ENCODE peak calls at places on chromosome 6, in five cellular contexts. P is GM23248, I is HCT116, A is PC-3, X is neural progenitor cell. E is an unnamed sample.

GRCh38 chr6:163296835-163297519 is 117.5 kb upstream of the QKI start:
- DNase-seq in A (no peak), I (no peak), X (no peak), P (no peak), E (no peak)

GRCh38 chr6:123636771-123637170 is at the start of gene TRDN:
- DNase-seq in X (peak; percentile 29), I (no peak), A (no peak), P (no peak), E (no peak)

GRCh38 chr6:137875606-137876005 is 8.5 kb downstream of the TNFAIP3 start:
- DNase-seq in A (no peak), P (no peak), X (no peak), I (no peak), E (no peak)

GRCh38 chr6:154791561-154792317 is 58.5 kb downstream of the SCAF8 start:
- DNase-seq in X (no peak), A (peak; percentile 45), P (peak; percentile 61), I (no peak), E (no peak)

GRCh38 chr6:187252-187840 is 104.9 kb upstream of the DUSP22 start:
- DNase-seq in X (peak; percentile 13), I (no peak), A (no peak), P (no peak), E (no peak)

GRCh38 chr6:35725081-35725708 is 11.6 kb upstream of the ARMC12 start:
- DNase-seq in A (no peak), I (no peak), X (no peak), P (no peak), E (no peak)

GRCh38 chr6:30782425-30783014 is 38.2 kb upstream of the IER3 start:
- DNase-seq in P (peak; percentile 88), I (peak; percentile 75), A (peak; percentile 95), X (no peak), E (no peak)

GRCh38 chr6:34090495-34090894 is 55.4 kb downstream of the GRM4 start:
- DNase-seq in P (no peak), I (no peak), A (no peak), X (no peak), E (no peak)

GRCh38 chr6:100482698-100483097 is 18.0 kb upstream of the SIM1 start:
- DNase-seq in A (peak; percentile 26), I (no peak), P (no peak), X (no peak), E (no peak)

GRCh38 chr6:116472710-116473109 is 11.5 kb downstream of the CALHM6 start:
- DNase-seq in A (no peak), X (no peak), P (no peak), I (no peak), E (no peak)

GRCh38 chr6:21005816-21006553 is 471.7 kb downstream of the CDKAL1 start:
- DNase-seq in X (no peak), I (peak; percentile 85), A (peak; percentile 98), P (peak; percentile 93), E (no peak)

GRCh38 chr6:31711233-31711632 is 3.9 kb upstream of the LY6G6D start:
- DNase-seq in A (no peak), X (no peak), P (no peak), I (no peak), E (no peak)

GRCh38 chr6:116561377-116562018 is 7.9 kb downstream of the CALHM4 start:
- DNase-seq in X (peak; percentile 71), P (peak; percentile 77), A (peak; percentile 77), I (peak; percentile 55), E (peak; percentile 55)

GRCh38 chr6:49462071-49462470 is 982 bp downstream of the MMUT start:
- DNase-seq in X (no peak), I (no peak), A (peak; percentile 14), P (peak; percentile 61), E (no peak)

GRCh38 chr6:16206595-16207037 is 31.8 kb upstream of the GMPR start:
- DNase-seq in P (peak; percentile 86), X (peak; percentile 67), I (peak; percentile 37), A (peak; percentile 87), E (peak; percentile 54)

GRCh38 chr6:166257911-166258318 is 50.3 kb downstream of the PRR18 start:
- DNase-seq in I (no peak), A (peak; percentile 46), X (no peak), P (no peak), E (no peak)

GRCh38 chr6:1162367-1163275 is 149.3 kb upstream of the FOXQ1 start:
- DNase-seq in A (no peak), X (no peak), P (no peak), I (no peak), E (peak; percentile 45)

GRCh38 chr6:135498178-135498841 is 770 bp upstream of the AHI1 start:
- DNase-seq in P (peak; percentile 97), I (peak; percentile 69), A (peak; percentile 69), X (peak; percentile 35), E (peak; percentile 40)

GRCh38 chr6:108942556-108943492 is 94.6 kb downstream of the ARMC2 start:
- DNase-seq in X (no peak), I (no peak), P (no peak), A (no peak), E (peak; percentile 56)

GRCh38 chr6:23145801-23146200 is 576.4 kb downstream of the HDGFL1 start:
- DNase-seq in I (no peak), P (peak; percentile 50), A (no peak), X (peak; percentile 7), E (no peak)

GRCh38 chr6:41022294-41022693 is 16.7 kb downstream of the UNC5CL start:
- DNase-seq in X (no peak), A (peak; percentile 62), P (peak; percentile 18), I (no peak), E (no peak)

GRCh38 chr6:87944541-87944954 is 103.1 kb upstream of the SPACA1 start:
- DNase-seq in A (peak; percentile 60), I (no peak), X (peak; percentile 49), P (peak; percentile 87), E (no peak)

GRCh38 chr6:4565301-4566250 is 210.6 kb upstream of the CDYL start:
- DNase-seq in A (no peak), P (no peak), X (no peak), I (no peak), E (no peak)

GRCh38 chr6:91781946-91782345 is 1195.1 kb upstream of the MAP3K7 start:
- DNase-seq in I (no peak), A (no peak), X (no peak), P (no peak), E (no peak)

GRCh38 chr6:5783584-5784089 is 223.1 kb downstream of the NRN1 start:
- DNase-seq in A (no peak), P (no peak), X (no peak), I (no peak), E (no peak)

GRCh38 chr6:138986578-138986977 is 1.5 kb downstream of the REPS1 start:
- DNase-seq in X (no peak), P (peak; percentile 42), A (peak; percentile 31), I (no peak), E (no peak)

GRCh38 chr6:6858533-6858982 is 249.2 kb upstream of the RREB1 start:
- DNase-seq in P (no peak), X (no peak), I (no peak), A (no peak), E (no peak)

GRCh38 chr6:12555267-12555666 is 161.3 kb upstream of the PHACTR1 start:
- DNase-seq in X (no peak), A (peak; percentile 27), I (no peak), P (peak; percentile 89), E (no peak)

GRCh38 chr6:23983691-23984090 is 142.3 kb upstream of the NRSN1 start:
- DNase-seq in X (peak; percentile 21), P (no peak), I (no peak), A (no peak), E (no peak)

GRCh38 chr6:129748212-129748900 is 38.4 kb upstream of the ARHGAP18 start:
- DNase-seq in P (peak; percentile 36), I (peak; percentile 90), A (peak; percentile 70), X (no peak), E (peak; percentile 90)

GRCh38 chr6:129747588-129748112 is 37.7 kb upstream of the ARHGAP18 start:
- DNase-seq in I (no peak), X (no peak), P (no peak), A (no peak), E (no peak)

GRCh38 chr6:129750390-129750789 is 40.4 kb upstream of the ARHGAP18 start:
- DNase-seq in A (no peak), I (no peak), X (no peak), P (no peak), E (no peak)

GRCh38 chr6:129748901-129749748 is 39.1 kb upstream of the ARHGAP18 start:
- DNase-seq in A (peak; percentile 77), I (peak; percentile 86), P (peak; percentile 81), X (no peak), E (peak; percentile 53)

GRCh38 chr6:129749749-129750120 is 39.8 kb upstream of the ARHGAP18 start:
- DNase-seq in I (peak; percentile 82), P (peak; percentile 73), X (no peak), A (peak; percentile 76), E (peak; percentile 52)
- H3K9ac ChIP-seq in I (peak overlapping the region; percentile 60), P (peak overlapping the region; percentile 53), X (no peak overlapping the region), A (peak overlapping the region; percentile 47), E (peak overlapping the region; percentile 40)

DNA sequence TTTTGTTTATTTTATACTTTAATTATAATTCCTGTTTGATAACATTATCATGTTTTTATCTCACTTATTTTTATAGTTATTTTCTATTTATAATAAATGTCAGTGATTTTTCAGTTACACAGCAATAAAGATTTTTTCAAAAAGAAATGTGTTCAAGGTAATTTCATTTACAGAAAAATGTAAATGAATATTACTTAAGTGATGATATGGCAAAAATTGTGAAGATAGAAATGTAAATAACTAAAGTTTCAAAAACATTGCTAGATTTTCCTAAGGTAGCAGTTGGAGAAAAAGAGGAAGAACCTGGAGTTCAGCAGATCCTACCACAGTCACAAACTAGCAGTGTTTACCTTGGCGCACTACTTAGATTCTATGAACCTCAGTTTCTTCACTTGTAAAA is 202.6 kb downstream of the RFPL4B start:
- DNase-seq in P (no peak), I (no peak), X (no peak), A (no peak), E (no peak)
- TF ChIP-seq EZH2phosphoT487 in P (no peak), I (no peak), X (no peak), A (no peak), E (no peak)

DNA sequence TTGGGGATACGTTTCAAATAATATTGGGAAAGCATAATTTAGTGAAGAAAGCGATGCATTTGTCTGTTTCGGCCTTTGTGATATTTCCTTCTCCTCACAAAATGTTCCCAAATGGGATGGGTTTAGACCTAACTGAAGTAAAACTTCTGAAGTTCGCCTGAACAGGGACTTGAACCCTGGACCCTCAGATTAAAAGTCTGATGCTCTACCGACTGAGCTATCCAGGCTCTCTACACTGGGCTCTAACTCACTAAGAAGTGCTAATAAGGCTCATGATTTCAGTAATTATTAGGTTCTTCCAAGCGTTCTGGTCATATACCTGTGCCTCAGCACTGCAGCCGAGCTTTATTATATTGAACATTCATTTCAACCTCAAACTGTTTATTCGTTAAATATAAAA is 118.8 kb upstream of the ZNF184 start:
- DNase-seq in I (no peak), X (peak; percentile 68), A (peak; percentile 60), P (peak; percentile 34), E (no peak)
- H3K27me3 ChIP-seq in I (no peaks in the 10 kb centered on the region), X (peaks cover 38% of the 10 kb centered on the region), A (no peaks in the 10 kb centered on the region), P (no peaks in the 10 kb centered on the region), E (no peaks in the 10 kb centered on the region)

GRCh38 chr6:52992980-52993379 is 2.1 kb downstream of the GSTA4 start:
- DNase-seq in X (no peak), I (no peak), A (peak; percentile 28), P (peak; percentile 73), E (no peak)
- H3K9ac ChIP-seq in X (no peak overlapping the region), I (no peak overlapping the region), A (peak overlapping the region; percentile 91), P (peak overlapping the region; percentile 93), E (no peak overlapping the region)